ENCODE peak calls at places on chromosomes 3 and 15, in five cellular contexts. One of them, this sample, is unnamed.

GRCh38 chr3:72727207-72727606 is 121.0 kb downstream of the SHQ1 start:
- DNase-seq in mesendoderm: no peak
- DNase-seq in mesenchymal stem cell: no peak
- DNase-seq in H9: no peak
- DNase-seq in IMR-90: no peak
- DNase-seq in this sample: no peak

GRCh38 chr3:30793755-30794154 is 100.7 kb downstream of the GADL1 start:
- DNase-seq in mesendoderm: no peak
- DNase-seq in mesenchymal stem cell: no peak
- DNase-seq in H9: no peak
- DNase-seq in IMR-90: no peak
- DNase-seq in this sample: no peak

GRCh38 chr3:42537350-42537749 is 34.9 kb downstream of the VIPR1 start:
- DNase-seq in mesendoderm: no peak
- DNase-seq in mesenchymal stem cell: no peak
- DNase-seq in H9: no peak
- DNase-seq in IMR-90: no peak
- DNase-seq in this sample: no peak

GRCh38 chr15:101445562-101446526 is 43.7 kb downstream of the PCSK6 start:
- DNase-seq in mesendoderm: no peak
- DNase-seq in mesenchymal stem cell: peak; percentile 93
- DNase-seq in H9: no peak
- DNase-seq in IMR-90: peak; percentile 21
- DNase-seq in this sample: no peak

GRCh38 chr3:34260266-34260990 is 462.0 kb downstream of the PDCD6IP start:
- DNase-seq in mesendoderm: peak; percentile 55
- DNase-seq in mesenchymal stem cell: peak; percentile 40
- DNase-seq in H9: peak; percentile 48
- DNase-seq in IMR-90: peak; percentile 50
- DNase-seq in this sample: peak; percentile 35

GRCh38 chr3:168514252-168514651 is 418.5 kb upstream of the GOLIM4 start:
- DNase-seq in mesendoderm: peak; percentile 10
- DNase-seq in mesenchymal stem cell: no peak
- DNase-seq in H9: peak; percentile 46
- DNase-seq in IMR-90: no peak
- DNase-seq in this sample: no peak

GRCh38 chr3:156685752-156686151 is 11.4 kb downstream of the TIPARP start:
- DNase-seq in mesendoderm: peak; percentile 21
- DNase-seq in mesenchymal stem cell: peak; percentile 45
- DNase-seq in H9: no peak
- DNase-seq in IMR-90: no peak
- DNase-seq in this sample: no peak

GRCh38 chr15:50049871-50050270 is 69.2 kb downstream of the ATP8B4 start:
- DNase-seq in mesendoderm: no peak
- DNase-seq in mesenchymal stem cell: peak; percentile 69
- DNase-seq in H9: no peak
- DNase-seq in IMR-90: peak; percentile 91
- DNase-seq in this sample: no peak

GRCh38 chr3:81268526-81268925 is 492.9 kb downstream of the GBE1 start:
- DNase-seq in mesendoderm: no peak
- DNase-seq in mesenchymal stem cell: no peak
- DNase-seq in H9: no peak
- DNase-seq in IMR-90: no peak
- DNase-seq in this sample: no peak

GRCh38 chr3:72130565-72130964 is 345.6 kb upstream of the PROK2 start:
- DNase-seq in mesendoderm: no peak
- DNase-seq in mesenchymal stem cell: no peak
- DNase-seq in H9: no peak
- DNase-seq in IMR-90: no peak
- DNase-seq in this sample: no peak

GRCh38 chr3:37477713-37478487 is 303.5 kb upstream of the LRRFIP2 start:
- DNase-seq in mesendoderm: no peak
- DNase-seq in mesenchymal stem cell: no peak
- DNase-seq in H9: no peak
- DNase-seq in IMR-90: no peak
- DNase-seq in this sample: no peak

GRCh38 chr15:98981851-98982722 is 25.5 kb downstream of the PGPEP1L start:
- DNase-seq in mesendoderm: no peak
- DNase-seq in mesenchymal stem cell: peak; percentile 77
- DNase-seq in H9: no peak
- DNase-seq in IMR-90: peak; percentile 67
- DNase-seq in this sample: no peak

GRCh38 chr3:31274406-31275024 is 258.2 kb upstream of the STT3B start:
- DNase-seq in mesendoderm: no peak
- DNase-seq in mesenchymal stem cell: peak; percentile 3
- DNase-seq in H9: no peak
- DNase-seq in IMR-90: no peak
- DNase-seq in this sample: no peak

GRCh38 chr3:78895528-78895927 is 872.3 kb downstream of the ROBO1 start:
- DNase-seq in mesendoderm: no peak
- DNase-seq in mesenchymal stem cell: peak; percentile 25
- DNase-seq in H9: no peak
- DNase-seq in IMR-90: no peak
- DNase-seq in this sample: no peak

GRCh38 chr15:41981373-41982132 is 9.2 kb upstream of the EHD4 start:
- DNase-seq in mesendoderm: no peak
- DNase-seq in mesenchymal stem cell: no peak
- DNase-seq in H9: no peak
- DNase-seq in IMR-90: no peak
- DNase-seq in this sample: peak; percentile 45

GRCh38 chr3:46270474-46270873 is 28.2 kb downstream of the CCR3 start:
- DNase-seq in mesendoderm: no peak
- DNase-seq in mesenchymal stem cell: no peak
- DNase-seq in H9: no peak
- DNase-seq in IMR-90: no peak
- DNase-seq in this sample: no peak

GRCh38 chr3:107662109-107662477 is 139.3 kb downstream of the BBX start:
- DNase-seq in mesendoderm: no peak
- DNase-seq in mesenchymal stem cell: peak; percentile 77
- DNase-seq in H9: no peak
- DNase-seq in IMR-90: peak; percentile 78
- DNase-seq in this sample: no peak

GRCh38 chr3:166100710-166101109 is 263.5 kb upstream of the BCHE start:
- DNase-seq in mesendoderm: no peak
- DNase-seq in mesenchymal stem cell: no peak
- DNase-seq in H9: no peak
- DNase-seq in IMR-90: peak; percentile 0
- DNase-seq in this sample: peak; percentile 37

GRCh38 chr3:124593442-124593829 is 136.8 kb upstream of the UMPS start:
- DNase-seq in mesendoderm: peak; percentile 52
- DNase-seq in mesenchymal stem cell: no peak
- DNase-seq in H9: no peak
- DNase-seq in IMR-90: no peak
- DNase-seq in this sample: no peak

GRCh38 chr15:31159837-31160236 is 58.3 kb upstream of the TRPM1 start:
- DNase-seq in mesendoderm: no peak
- DNase-seq in mesenchymal stem cell: no peak
- DNase-seq in H9: no peak
- DNase-seq in IMR-90: no peak
- DNase-seq in this sample: no peak

GRCh38 chr3:100400424-100400781 is 486 bp downstream of the TOMM70 start:
- DNase-seq in mesendoderm: peak; percentile 22
- DNase-seq in mesenchymal stem cell: peak; percentile 52
- DNase-seq in H9: no peak
- DNase-seq in IMR-90: peak; percentile 17
- DNase-seq in this sample: peak; percentile 29

GRCh38 chr15:90553248-90553745 is 23.6 kb downstream of the CRTC3 start:
- DNase-seq in mesendoderm: no peak
- DNase-seq in mesenchymal stem cell: peak; percentile 38
- DNase-seq in H9: no peak
- DNase-seq in IMR-90: peak; percentile 91
- DNase-seq in this sample: no peak

GRCh38 chr3:14789640-14790285 is 29.0 kb upstream of the FGD5 start:
- DNase-seq in mesendoderm: no peak
- DNase-seq in mesenchymal stem cell: no peak
- DNase-seq in H9: no peak
- DNase-seq in IMR-90: no peak
- DNase-seq in this sample: no peak

GRCh38 chr15:69265347-69265955 is 33.3 kb upstream of the PAQR5 start:
- DNase-seq in mesendoderm: peak; percentile 25
- DNase-seq in mesenchymal stem cell: peak; percentile 31
- DNase-seq in H9: no peak
- DNase-seq in IMR-90: peak; percentile 17
- DNase-seq in this sample: no peak

GRCh38 chr3:159828542-159828943 is 160.1 kb upstream of the IL12A start:
- DNase-seq in mesendoderm: peak; percentile 40
- DNase-seq in mesenchymal stem cell: peak; percentile 69
- DNase-seq in H9: no peak
- DNase-seq in IMR-90: peak; percentile 68
- DNase-seq in this sample: no peak

GRCh38 chr15:71333839-71334238 is 218.6 kb downstream of the THSD4 start:
- DNase-seq in mesendoderm: no peak
- DNase-seq in mesenchymal stem cell: peak; percentile 62
- DNase-seq in H9: no peak
- DNase-seq in IMR-90: peak; percentile 91
- DNase-seq in this sample: peak; percentile 17

GRCh38 chr3:27289769-27290413 is 79.3 kb downstream of the NEK10 start:
- DNase-seq in mesendoderm: no peak
- DNase-seq in mesenchymal stem cell: no peak
- DNase-seq in H9: no peak
- DNase-seq in IMR-90: peak; percentile 56
- DNase-seq in this sample: peak; percentile 6

GRCh38 chr15:78065284-78065872 is 12.1 kb downstream of the TBC1D2B start:
- DNase-seq in mesendoderm: peak; percentile 65
- DNase-seq in mesenchymal stem cell: peak; percentile 100
- DNase-seq in H9: no peak
- DNase-seq in IMR-90: peak; percentile 99
- DNase-seq in this sample: peak; percentile 93

GRCh38 chr3:62421275-62421674 is 47.9 kb upstream of the FEZF2 start:
- DNase-seq in mesendoderm: no peak
- DNase-seq in mesenchymal stem cell: no peak
- DNase-seq in H9: no peak
- DNase-seq in IMR-90: no peak
- DNase-seq in this sample: no peak

GRCh38 chr3:28841436-28841835 is 439.4 kb upstream of the RBMS3 start:
- DNase-seq in mesendoderm: no peak
- DNase-seq in mesenchymal stem cell: no peak
- DNase-seq in H9: no peak
- DNase-seq in IMR-90: no peak
- DNase-seq in this sample: no peak

GRCh38 chr15:38266247-38266996 is 13.8 kb downstream of the SPRED1 start:
- DNase-seq in mesendoderm: no peak
- DNase-seq in mesenchymal stem cell: no peak
- DNase-seq in H9: no peak
- DNase-seq in IMR-90: no peak
- DNase-seq in this sample: no peak

GRCh38 chr3:126987129-126987528 is 4.2 kb downstream of the PLXNA1 start:
- DNase-seq in mesendoderm: no peak
- DNase-seq in mesenchymal stem cell: no peak
- DNase-seq in H9: no peak
- DNase-seq in IMR-90: no peak
- DNase-seq in this sample: no peak
- H3K79me1 ChIP-seq in mesendoderm: peaks cover 37% of the 10 kb centered on the region
- H3K79me1 ChIP-seq in mesenchymal stem cell: peaks cover 27% of the 10 kb centered on the region
- H3K79me1 ChIP-seq in H9: no peaks in the 10 kb centered on the region
- H3K79me1 ChIP-seq in IMR-90: peaks cover 22% of the 10 kb centered on the region
- H3K79me1 ChIP-seq in this sample: peaks cover 14% of the 10 kb centered on the region

DNA sequence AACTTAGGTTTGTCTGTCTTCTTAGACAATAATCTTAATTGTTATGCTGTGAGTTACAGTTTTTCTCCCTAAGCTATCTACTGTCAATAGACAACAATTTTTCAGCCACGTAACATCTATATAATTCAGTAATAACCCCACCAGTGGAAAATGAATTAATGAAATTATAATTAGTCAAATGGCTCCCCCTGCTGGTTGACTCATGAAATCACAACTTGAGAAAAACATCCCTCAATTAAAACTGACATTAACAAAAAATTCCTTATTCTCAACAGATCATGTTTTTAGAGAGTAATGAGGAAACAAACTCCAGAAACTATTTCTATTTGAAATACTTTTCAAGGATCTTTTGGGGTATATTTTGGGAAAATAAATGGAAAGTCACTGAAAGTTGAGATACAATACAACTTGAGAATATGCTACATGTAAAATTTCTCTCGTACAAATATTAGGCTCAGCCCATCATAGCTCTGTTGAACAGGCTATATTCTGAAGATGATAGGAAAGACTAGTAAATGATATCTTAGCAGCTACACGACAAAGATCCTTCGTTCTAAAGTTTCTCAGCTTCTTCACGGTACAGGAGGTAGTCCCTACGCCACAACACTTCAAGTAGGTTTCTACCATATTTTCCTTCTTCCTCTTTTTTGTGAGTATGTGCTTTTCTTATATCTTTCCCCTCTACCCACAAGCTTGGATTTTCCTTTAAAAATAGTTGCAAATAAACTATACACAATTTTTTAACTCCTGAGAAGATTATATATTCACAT is 20.7 kb downstream of the PPP1R2 start:
- DNase-seq in mesendoderm: no peak
- DNase-seq in mesenchymal stem cell: peak; percentile 43
- DNase-seq in H9: no peak
- DNase-seq in IMR-90: peak; percentile 35
- DNase-seq in this sample: no peak
- H3K79me1 ChIP-seq in mesendoderm: no peaks in the 10 kb centered on the region
- H3K79me1 ChIP-seq in mesenchymal stem cell: peaks cover 21% of the 10 kb centered on the region
- H3K79me1 ChIP-seq in H9: no peaks in the 10 kb centered on the region
- H3K79me1 ChIP-seq in IMR-90: peaks cover 2% of the 10 kb centered on the region
- H3K79me1 ChIP-seq in this sample: no peaks in the 10 kb centered on the region

GRCh38 chr15:59296181-59296617 is 76.5 kb downstream of the MYO1E start:
- DNase-seq in mesendoderm: no peak
- DNase-seq in mesenchymal stem cell: peak; percentile 89
- DNase-seq in H9: peak; percentile 5
- DNase-seq in IMR-90: peak; percentile 86
- DNase-seq in this sample: peak; percentile 66
- H3K79me1 ChIP-seq in mesendoderm: no peaks in the 10 kb centered on the region
- H3K79me1 ChIP-seq in mesenchymal stem cell: peaks cover 8% of the 10 kb centered on the region
- H3K79me1 ChIP-seq in H9: no peaks in the 10 kb centered on the region
- H3K79me1 ChIP-seq in IMR-90: peaks cover 23% of the 10 kb centered on the region
- H3K79me1 ChIP-seq in this sample: peaks cover 12% of the 10 kb centered on the region

DNA sequence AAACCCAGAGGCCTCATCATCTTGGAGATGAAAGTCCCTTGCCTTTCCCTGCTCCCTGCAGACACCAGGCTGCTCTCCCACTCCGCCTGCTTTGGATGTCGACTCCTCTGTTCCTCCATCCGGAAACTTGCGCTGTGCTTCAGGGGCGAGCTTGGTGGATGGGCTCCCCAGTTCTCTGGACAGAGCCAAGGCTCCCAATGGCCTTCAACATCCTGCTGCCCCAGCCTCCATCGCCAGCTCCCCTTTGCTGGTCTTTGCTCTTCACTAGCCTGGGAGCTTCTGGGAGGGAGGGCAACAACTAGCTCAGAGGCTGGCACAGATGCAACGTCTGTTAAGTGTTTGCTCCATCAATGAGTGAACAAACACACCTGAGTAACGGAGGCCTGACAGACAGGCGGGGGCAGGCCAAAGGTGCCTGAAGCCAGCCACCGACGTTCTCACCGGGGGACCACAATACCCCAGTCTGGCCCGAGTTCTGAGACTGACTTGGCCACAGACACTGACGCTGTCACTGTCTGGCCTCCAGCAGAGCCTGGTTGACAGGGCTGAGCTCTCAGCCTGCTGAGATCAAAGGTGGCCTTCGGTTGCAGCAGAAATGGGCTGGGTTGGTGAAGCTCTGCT is 39.0 kb downstream of the RGMA start:
- DNase-seq in mesendoderm: no peak
- DNase-seq in mesenchymal stem cell: no peak
- DNase-seq in H9: no peak
- DNase-seq in IMR-90: no peak
- DNase-seq in this sample: no peak
- H3K79me1 ChIP-seq in mesendoderm: no peaks in the 10 kb centered on the region
- H3K79me1 ChIP-seq in mesenchymal stem cell: no peaks in the 10 kb centered on the region
- H3K79me1 ChIP-seq in H9: peaks cover 3% of the 10 kb centered on the region
- H3K79me1 ChIP-seq in IMR-90: no peaks in the 10 kb centered on the region
- H3K79me1 ChIP-seq in this sample: no peaks in the 10 kb centered on the region

This sample was measured in trophoblast cell.